ENCODE peak calls at places on chromosomes 7 and 10, in eight cellular contexts. F is lung; W is Panc1; Z is D341Med; Y is stimulated activated CD4-positive, alpha-beta T cell treated with anti-CD3 and anti-CD28 coated beads, Interleukin-4, amount 100 ng/mL, for 4 hours; U is progenitor cell of endocrine pancreas; G is AML-193; V is NCI-H1417. O is an unnamed sample.

GRCh38 chr7:124698964-124699363 is 66.6 kb downstream of the GPR37 start:
- DNase-seq in W (no peak), G (no peak), V (no peak), U (no peak), Z (no peak), F (no peak), Y (no peak), O (no peak)

GRCh38 chr7:123463890-123464289 is 70.5 kb downstream of the IQUB start:
- DNase-seq in G (no peak), Y (no peak), W (no peak), U (no peak), V (no peak), F (no peak), Z (no peak), O (no peak)

GRCh38 chr7:13117103-13117502 is 429.7 kb downstream of the ARL4A start:
- DNase-seq in F (no peak), Y (no peak), V (no peak), U (no peak), G (no peak), W (no peak), Z (peak), O (no peak)

GRCh38 chr7:126574276-126574675 is 678.5 kb downstream of the GRM8 start:
- DNase-seq in U (no peak), V (no peak), W (peak), Z (no peak), G (no peak), Y (no peak), F (no peak), O (no peak)

GRCh38 chr7:37893359-37893758 is 23.3 kb downstream of the SFRP4 start:
- DNase-seq in Y (no peak), G (no peak), Z (no peak), W (no peak), U (no peak), F (no peak), V (no peak), O (no peak)

GRCh38 chr10:114821915-114822770 is 563 bp downstream of the FHIP2A start:
- DNase-seq in U (peak), F (peak), Z (peak), G (no peak), W (no peak), Y (peak), V (peak), O (peak)

GRCh38 chr7:55160539-55160938 is 141.7 kb downstream of the EGFR start:
- DNase-seq in W (no peak), G (no peak), V (no peak), Z (no peak), F (no peak), Y (no peak), U (no peak), O (no peak)

GRCh38 chr7:93165447-93165846 is 17.3 kb upstream of the SAMD9L start:
- DNase-seq in U (no peak), F (no peak), Z (no peak), W (no peak), G (no peak), V (no peak), Y (no peak), O (no peak)

GRCh38 chr10:4883079-4883739 is 57.2 kb downstream of the AKR1E2 start:
- DNase-seq in W (no peak), V (no peak), Z (no peak), F (no peak), Y (no peak), U (no peak), G (no peak), O (no peak)

GRCh38 chr7:37281368-37282092 is 167.1 kb downstream of the ELMO1 start:
- DNase-seq in Y (no peak), Z (peak), V (no peak), G (no peak), F (no peak), W (no peak), U (no peak), O (no peak)

GRCh38 chr7:158957921-158958471 is 101.6 kb downstream of the DYNC2I1 start:
- DNase-seq in G (no peak), F (peak), W (no peak), V (peak), U (no peak), Z (peak), Y (peak), O (no peak)

GRCh38 chr7:74355091-74355490 is 65.9 kb downstream of the CLIP2 start:
- DNase-seq in Y (no peak), F (no peak), Z (no peak), V (no peak), G (no peak), W (peak), U (no peak), O (no peak)

GRCh38 chr10:62597226-62597625 is 207.3 kb upstream of the ADO start:
- DNase-seq in F (no peak), Z (no peak), V (no peak), W (no peak), Y (no peak), G (no peak), U (no peak), O (no peak)

GRCh38 chr7:81462672-81463071 is 307.2 kb downstream of the HGF start:
- DNase-seq in V (no peak), F (no peak), Y (no peak), Z (no peak), W (no peak), G (no peak), U (no peak), O (no peak)

GRCh38 chr10:126538439-126539140 is 131.9 kb downstream of the C10orf90 start:
- DNase-seq in G (no peak), F (no peak), Z (no peak), W (no peak), V (no peak), Y (no peak), U (no peak), O (peak)

GRCh38 chr7:34357068-34357467 is 300.9 kb upstream of the NPSR1 start:
- DNase-seq in Z (no peak), U (no peak), V (no peak), W (no peak), G (no peak), Y (no peak), F (no peak), O (no peak)